ENCODE peak calls at places on chromosomes 12 and 14, in six cellular contexts. O, W, Y, S, P and Q are unnamed samples.

GRCh38 chr12:76329163-76329562 is 19.1 kb downstream of the BBS10 start:
- DNase-seq in O (no peak), W (peak; percentile 86), Y (no peak), S (no peak), P (peak; percentile 85), Q (peak; percentile 65)

GRCh38 chr12:3275171-3276041 is 198.2 kb downstream of the TSPAN9 start:
- DNase-seq in O (peak; percentile 23), W (peak; percentile 66), Y (peak; percentile 86), S (peak; percentile 73), P (peak; percentile 88), Q (peak; percentile 61)

GRCh38 chr12:93153321-93153720 is 224.2 kb upstream of the EEA1 start:
- DNase-seq in O (no peak), W (peak; percentile 86), Y (no peak), S (no peak), P (no peak), Q (no peak)

GRCh38 chr14:96507723-96508122 is 5.5 kb downstream of the PAPOLA start:
- DNase-seq in O (no peak), W (no peak), Y (no peak), S (no peak), P (no peak), Q (no peak)

GRCh38 chr14:61284001-61284400 is 2.9 kb upstream of the TMEM30B start:
- DNase-seq in O (no peak), W (no peak), Y (no peak), S (no peak), P (peak; percentile 26), Q (no peak)

GRCh38 chr14:75859746-75860145 is 122.0 kb downstream of the TGFB3 start:
- DNase-seq in O (no peak), W (no peak), Y (no peak), S (no peak), P (no peak), Q (no peak)

GRCh38 chr14:22177870-22178269 is 411.2 kb downstream of the DAD1 start:
- DNase-seq in O (no peak), W (peak; percentile 45), Y (no peak), S (no peak), P (no peak), Q (no peak)

GRCh38 chr14:99393059-99393655 is 87.5 kb downstream of the SETD3 start:
- DNase-seq in O (peak; percentile 38), W (peak; percentile 31), Y (peak; percentile 73), S (no peak), P (peak; percentile 70), Q (peak; percentile 27)

GRCh38 chr12:46124848-46125619 is 134.7 kb upstream of the SCAF11 start:
- DNase-seq in O (no peak), W (peak; percentile 87), Y (peak; percentile 64), S (peak; percentile 48), P (peak; percentile 79), Q (peak; percentile 88)

GRCh38 chr12:120367252-120367923 is 1.6 kb downstream of the MSI1 start:
- DNase-seq in O (no peak), W (no peak), Y (peak; percentile 77), S (peak; percentile 49), P (no peak), Q (no peak)

GRCh38 chr14:101707285-101707842 is 54.1 kb upstream of the PPP2R5C start:
- DNase-seq in O (no peak), W (peak; percentile 81), Y (peak; percentile 83), S (peak; percentile 83), P (peak; percentile 97), Q (peak; percentile 88)

GRCh38 chr14:70359076-70359424 is 433 bp downstream of the COX16 start:
- DNase-seq in O (no peak), W (no peak), Y (no peak), S (no peak), P (peak; percentile 26), Q (no peak)

GRCh38 chr12:1272132-1272531 is 281.1 kb downstream of the ERC1 start:
- DNase-seq in O (no peak), W (no peak), Y (no peak), S (no peak), P (no peak), Q (no peak)

GRCh38 chr14:22112004-22112403 is 438.4 kb upstream of the OR4E1 start:
- DNase-seq in O (no peak), W (no peak), Y (no peak), S (no peak), P (peak; percentile 25), Q (no peak)

GRCh38 chr14:99982449-99983250 is 82.6 kb upstream of the EVL start:
- DNase-seq in O (peak; percentile 46), W (peak; percentile 74), Y (peak; percentile 48), S (peak; percentile 54), P (peak; percentile 78), Q (peak; percentile 71)

GRCh38 chr14:36591482-36591881 is 9.1 kb upstream of the NKX2-8 start:
- DNase-seq in O (no peak), W (no peak), Y (no peak), S (no peak), P (no peak), Q (no peak)

GRCh38 chr14:63852817-63853730 is at the start of gene SYNE2:
- DNase-seq in O (no peak), W (peak; percentile 65), Y (peak; percentile 82), S (peak; percentile 78), P (peak; percentile 88), Q (peak; percentile 70)

GRCh38 chr14:101601603-101602465 is 40.5 kb downstream of the DIO3 start:
- DNase-seq in O (no peak), W (no peak), Y (no peak), S (no peak), P (no peak), Q (no peak)

GRCh38 chr14:64766430-64767151 is 62.4 kb downstream of the PLEKHG3 start:
- DNase-seq in O (no peak), W (no peak), Y (peak; percentile 81), S (no peak), P (no peak), Q (no peak)

GRCh38 chr12:67069451-67070306 is 199.5 kb upstream of the CAND1 start:
- DNase-seq in O (peak; percentile 57), W (no peak), Y (peak; percentile 82), S (peak; percentile 66), P (peak; percentile 77), Q (peak; percentile 17)
- H3K4ac ChIP-seq in O (no peak overlapping the region), W (no peak overlapping the region), Y (no peak overlapping the region), S (no peak overlapping the region), P (peak overlapping the region; percentile 24), Q (no peak overlapping the region)

DNA sequence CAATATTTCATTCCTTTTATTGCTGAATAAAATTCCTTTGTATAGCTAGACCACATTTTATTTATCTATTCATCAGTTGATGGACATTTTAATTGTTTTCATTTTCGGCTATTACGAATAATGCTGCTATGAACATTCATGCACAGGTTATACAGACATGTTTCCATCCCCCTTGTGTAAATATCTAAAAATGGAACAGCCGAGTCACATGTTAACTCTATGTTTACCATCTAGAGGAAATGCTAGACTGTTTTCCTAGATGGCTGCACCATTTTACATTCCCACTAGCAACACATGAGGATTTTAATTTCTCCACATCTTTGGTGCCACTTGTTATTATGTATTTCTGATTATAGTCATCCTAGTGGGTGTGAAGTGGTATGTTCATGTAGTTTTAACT is 49.2 kb downstream of the HECTD4 start:
- DNase-seq in O (no peak), W (no peak), Y (no peak), S (no peak), P (no peak), Q (no peak)
- H4K91ac ChIP-seq in O (no peak overlapping the region), W (no peak overlapping the region), Y (no peak overlapping the region), S (no peak overlapping the region), P (no peak overlapping the region), Q (no peak overlapping the region)

GRCh38 chr12:106139422-106140141 is 828 bp upstream of the NUAK1 start:
- DNase-seq in O (peak; percentile 77), W (peak; percentile 66), Y (peak; percentile 95), S (peak; percentile 79), P (peak; percentile 57), Q (peak; percentile 82)

GRCh38 chr12:106137456-106138278 is 1.1 kb downstream of the NUAK1 start:
- DNase-seq in O (no peak), W (peak; percentile 15), Y (no peak), S (no peak), P (no peak), Q (peak; percentile 48)

GRCh38 chr12:106136263-106136662 is 2.5 kb downstream of the NUAK1 start:
- DNase-seq in O (peak; percentile 79), W (peak; percentile 83), Y (peak; percentile 89), S (peak; percentile 96), P (peak; percentile 96), Q (peak; percentile 87)

GRCh38 chr12:106138646-106139421 is at the start of gene NUAK1:
- DNase-seq in O (no peak), W (peak; percentile 45), Y (peak; percentile 79), S (peak; percentile 88), P (peak; percentile 63), Q (peak; percentile 63)

DNA sequence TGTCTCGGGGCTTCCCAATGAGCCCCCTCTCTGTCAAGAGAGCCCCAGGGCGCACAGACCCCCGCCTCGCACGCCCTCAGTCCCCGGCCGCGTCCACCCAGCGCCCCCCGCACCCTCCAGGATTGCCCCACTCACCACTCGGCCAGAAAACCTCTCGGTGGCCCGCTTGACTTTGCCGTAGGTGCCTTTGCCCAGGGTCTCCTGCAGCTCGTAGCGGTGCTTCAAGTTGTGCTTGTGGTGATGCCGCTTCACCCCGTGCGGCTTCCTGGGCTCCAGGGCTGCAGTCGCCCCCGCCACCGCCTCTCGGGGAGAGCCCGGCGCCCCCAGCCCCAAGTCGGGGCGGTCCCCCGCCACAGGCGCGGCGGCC is 492 bp downstream of the NUAK1 start:
- DNase-seq in O (no peak), W (no peak), Y (no peak), S (no peak), P (no peak), Q (peak; percentile 41)
- H3K4ac ChIP-seq in O (no peak overlapping the region), W (peak overlapping the region; percentile 84), Y (no peak overlapping the region), S (peak overlapping the region; percentile 67), P (peak overlapping the region; percentile 100), Q (peak overlapping the region; percentile 98)

GRCh38 chr12:51368640-51369517 is 22.3 kb downstream of the GALNT6 start:
- DNase-seq in O (no peak), W (peak; percentile 60), Y (peak; percentile 82), S (no peak), P (peak; percentile 22), Q (no peak)

GRCh38 chr12:51371295-51371953 is 19.8 kb downstream of the GALNT6 start:
- DNase-seq in O (peak; percentile 75), W (peak; percentile 97), Y (peak; percentile 78), S (peak; percentile 86), P (peak; percentile 91), Q (peak; percentile 96)

GRCh38 chr12:51372021-51372420 is 19.2 kb downstream of the GALNT6 start:
- DNase-seq in O (no peak), W (no peak), Y (no peak), S (no peak), P (peak; percentile 34), Q (no peak)

GRCh38 chr12:51370667-51371066 is 20.5 kb downstream of the GALNT6 start:
- DNase-seq in O (no peak), W (no peak), Y (no peak), S (no peak), P (no peak), Q (peak; percentile 5)

GRCh38 chr12:51369581-51369980 is 21.6 kb downstream of the GALNT6 start:
- DNase-seq in O (no peak), W (no peak), Y (no peak), S (no peak), P (no peak), Q (no peak)
- H4K91ac ChIP-seq in O (no peak overlapping the region), W (no peak overlapping the region), Y (no peak overlapping the region), S (no peak overlapping the region), P (peak overlapping the region; percentile 58), Q (no peak overlapping the region)

DNA sequence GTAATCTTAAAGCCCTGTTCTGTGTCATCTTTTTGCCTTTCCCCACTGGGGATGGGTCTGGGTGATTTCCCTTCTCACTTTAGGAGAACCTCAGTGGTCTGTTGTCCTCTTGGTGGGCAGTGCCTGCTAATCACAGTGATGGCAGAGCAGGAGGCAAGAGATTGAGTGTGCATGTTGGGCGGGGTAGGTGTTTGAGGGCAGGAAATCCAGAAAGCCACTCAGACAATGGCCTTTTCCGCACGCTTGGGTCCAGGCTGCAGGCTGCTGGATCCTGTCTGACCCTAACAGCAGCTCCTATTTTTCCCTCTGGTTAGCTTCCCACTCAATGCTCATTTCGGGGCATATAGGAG is 13.7 kb upstream of the ITGA5 start:
- DNase-seq in O (no peak), W (no peak), Y (no peak), S (no peak), P (no peak), Q (no peak)
- H3K4ac ChIP-seq in O (no peak overlapping the region), W (peak overlapping the region; percentile 23), Y (no peak overlapping the region), S (no peak overlapping the region), P (no peak overlapping the region), Q (no peak overlapping the region)